ENCODE peak calls at places on chromosomes 4 and X, in ten cellular contexts. L is NCI-H2081; U is SJCRH30; J is GM19239; P is NCI-H2029; I is MM.1S; O is amniotic stem cell; M is activated naive CD4-positive, alpha-beta T cell; K is fibroblast of the conjunctiva; X is HCT116. H is an unnamed sample.

GRCh38 chrX:585115-585808 is 45.3 kb upstream of the SHOX start:
- DNase-seq in L (no peak), M (no peak), O (no peak), J (no peak), K (no peak), I (no peak), X (no peak), P (no peak), U (no peak), H (no peak)

GRCh38 chr4:121185960-121186359 is 21.8 kb upstream of the TNIP3 start:
- DNase-seq in I (no peak), J (no peak), L (no peak), K (no peak), O (no peak), M (no peak), X (no peak), U (no peak), P (no peak), H (no peak)

GRCh38 chrX:13430136-13430827 is 110.4 kb upstream of the ATXN3L start:
- DNase-seq in K (no peak), X (no peak), U (no peak), J (no peak), P (no peak), M (no peak), O (no peak), I (no peak), L (no peak), H (no peak)

GRCh38 chr4:105990933-105991332 is 95.7 kb downstream of the NPNT start:
- DNase-seq in O (no peak), I (no peak), L (no peak), P (peak; percentile 70), U (peak; percentile 96), K (peak; percentile 8), J (no peak), M (no peak), X (peak; percentile 54), H (no peak)

GRCh38 chr4:77194989-77195388 is 38.0 kb downstream of the CCNG2 start:
- DNase-seq in P (no peak), L (no peak), O (no peak), K (no peak), U (no peak), I (no peak), M (no peak), J (no peak), X (no peak), H (no peak)

GRCh38 chr4:19945501-19945900 is 306.2 kb upstream of the SLIT2 start:
- DNase-seq in J (no peak), K (peak; percentile 1), P (no peak), O (no peak), X (no peak), L (no peak), I (no peak), U (no peak), M (no peak), H (no peak)

GRCh38 chrX:80556148-80556547 is 135.9 kb downstream of the TENT5D start:
- DNase-seq in M (no peak), U (no peak), X (no peak), J (no peak), K (no peak), L (no peak), I (no peak), P (no peak), O (no peak), H (no peak)

GRCh38 chrX:120310861-120311631 is at the start of gene TMEM255A:
- DNase-seq in J (no peak), I (peak; percentile 39), M (no peak), U (no peak), P (no peak), K (no peak), L (peak; percentile 14), O (no peak), X (no peak), H (no peak)

GRCh38 chr4:24070117-24070516 is 180.3 kb upstream of the PPARGC1A start:
- DNase-seq in P (no peak), X (no peak), K (no peak), J (no peak), I (no peak), M (no peak), U (no peak), L (no peak), O (no peak), H (no peak)

GRCh38 chr4:121191351-121191750 is 27.2 kb upstream of the TNIP3 start:
- DNase-seq in J (no peak), U (no peak), O (no peak), I (no peak), X (no peak), M (no peak), L (no peak), K (no peak), P (no peak), H (no peak)

GRCh38 chr4:138182838-138183426 is 59.2 kb downstream of the SLC7A11 start:
- DNase-seq in U (no peak), P (no peak), I (peak; percentile 63), L (peak; percentile 16), K (peak; percentile 70), J (no peak), M (no peak), X (peak; percentile 45), O (no peak), H (no peak)

GRCh38 chr4:12579172-12579571 is 905.0 kb downstream of the RAB28 start:
- DNase-seq in K (no peak), L (no peak), J (no peak), I (no peak), M (no peak), O (no peak), X (no peak), P (no peak), U (no peak), H (no peak)

GRCh38 chrX:101206471-101206870 is 13.1 kb upstream of the DRP2 start:
- DNase-seq in I (peak; percentile 11), J (no peak), L (no peak), P (no peak), K (no peak), O (peak; percentile 6), U (no peak), X (peak; percentile 13), M (no peak), H (no peak)

GRCh38 chr4:17562157-17562556 is 14.8 kb upstream of the LAP3 start:
- DNase-seq in U (no peak), I (no peak), J (no peak), L (no peak), M (no peak), X (no peak), O (no peak), K (no peak), P (no peak), H (no peak)

GRCh38 chr4:53128959-53129358 is 236.9 kb downstream of the SCFD2 start:
- DNase-seq in M (no peak), L (peak; percentile 1), I (no peak), U (no peak), K (no peak), O (no peak), J (no peak), P (peak; percentile 31), X (no peak), H (no peak)

GRCh38 chr4:76758290-76758882 is 139.6 kb downstream of the SOWAHB start:
- DNase-seq in M (no peak), X (peak; percentile 42), J (peak; percentile 36), I (peak; percentile 34), O (peak; percentile 80), P (peak; percentile 46), K (peak; percentile 67), U (peak; percentile 73), L (peak; percentile 27), H (no peak)

GRCh38 chr4:126495163-126495752 is 1137.5 kb upstream of the INTU start:
- DNase-seq in M (no peak), J (no peak), O (no peak), X (no peak), L (no peak), I (no peak), K (no peak), P (no peak), U (no peak), H (no peak)

GRCh38 chr4:39587881-39588280 is 50.8 kb downstream of the SMIM14 start:
- DNase-seq in L (no peak), P (no peak), J (no peak), X (no peak), O (peak; percentile 18), M (no peak), I (no peak), U (no peak), K (no peak), H (no peak)

GRCh38 chrX:129622757-129623301 is 31.9 kb downstream of the APLN start:
- DNase-seq in O (no peak), L (no peak), M (no peak), P (no peak), K (no peak), U (peak; percentile 41), I (no peak), J (no peak), X (no peak), H (no peak)

GRCh38 chr4:121226362-121226761 is 62.2 kb upstream of the TNIP3 start:
- DNase-seq in K (no peak), M (no peak), L (no peak), P (no peak), X (no peak), I (no peak), U (no peak), J (no peak), O (no peak), H (no peak)

GRCh38 chrX:15472523-15472922 is 20.6 kb downstream of the PIR start:
- DNase-seq in X (no peak), O (no peak), U (no peak), K (no peak), P (no peak), I (no peak), L (no peak), M (no peak), J (no peak), H (no peak)

GRCh38 chr4:87848622-87849351 is 16.0 kb downstream of the MEPE start:
- DNase-seq in J (peak; percentile 19), X (peak; percentile 51), P (peak; percentile 39), U (peak; percentile 45), L (peak; percentile 36), M (no peak), K (peak; percentile 44), O (peak; percentile 57), I (peak; percentile 76), H (peak; percentile 50)

GRCh38 chrX:123487674-123488073 is 245.2 kb downstream of the THOC2 start:
- DNase-seq in K (no peak), I (no peak), O (no peak), L (no peak), J (no peak), P (no peak), M (no peak), U (no peak), X (no peak), H (no peak)

GRCh38 chrX:17295788-17296187 is 79.2 kb upstream of the NHS start:
- DNase-seq in P (no peak), X (no peak), L (no peak), I (no peak), M (no peak), K (no peak), U (no peak), O (no peak), J (no peak), H (no peak)

GRCh38 chrX:134023851-134024281 is 38.5 kb upstream of the GPC3 start:
- DNase-seq in O (no peak), M (no peak), X (no peak), I (no peak), L (no peak), U (no peak), K (no peak), J (no peak), P (peak; percentile 12), H (no peak)

GRCh38 chr4:54063737-54064316 is 578 bp downstream of the CHIC2 start:
- DNase-seq in O (no peak), M (peak; percentile 49), P (no peak), J (no peak), X (no peak), K (no peak), U (peak; percentile 35), I (peak; percentile 31), L (no peak), H (peak; percentile 36)

GRCh38 chr4:128517739-128518510 is 230.3 kb upstream of the PGRMC2 start:
- DNase-seq in K (peak; percentile 98), M (no peak), J (peak; percentile 44), O (peak; percentile 72), L (no peak), I (peak; percentile 50), P (peak; percentile 33), X (peak; percentile 56), U (peak; percentile 55), H (peak; percentile 37)

GRCh38 chrX:107715331-107716044 is 60.1 kb downstream of the TSC22D3 start:
- DNase-seq in J (no peak), X (no peak), I (no peak), U (no peak), P (no peak), K (no peak), O (no peak), M (no peak), L (no peak), H (no peak)

H was measured in SHP77.